ENCODE peak calls at places on chromosome 22, in nine cellular contexts. Z, F, Q, J, X, H, S, C and D are unnamed samples.

GRCh38 chr22:27137809-27138400 is 480.5 kb downstream of the MIAT start:
- DNase-seq in J (no peak), Z (no peak), F (no peak), C (no peak), X (no peak), S (no peak), H (no peak), Q (no peak), D (peak)

GRCh38 chr22:41976961-41977566 is 7.8 kb downstream of the SEPTIN3 start:
- DNase-seq in H (peak), Q (no peak), F (no peak), X (no peak), J (no peak), S (no peak), Z (no peak), C (no peak), D (no peak)

GRCh38 chr22:19832476-19833108 is 22.1 kb downstream of the GNB1L start:
- DNase-seq in H (no peak), F (no peak), Z (no peak), X (no peak), S (no peak), C (no peak), Q (no peak), J (no peak), D (no peak)

GRCh38 chr22:48605856-48606255 is 1221.8 kb downstream of the BRD1 start:
- DNase-seq in S (no peak), X (no peak), H (no peak), F (no peak), Z (no peak), J (no peak), Q (no peak), C (no peak), D (no peak)

GRCh38 chr22:19723990-19724827 is 870 bp downstream of the GP1BB start:
- DNase-seq in H (no peak), Z (no peak), J (no peak), S (no peak), Q (no peak), F (peak), X (no peak), C (no peak), D (peak)

GRCh38 chr22:39343259-39344045 is 6.3 kb upstream of the SYNGR1 start:
- DNase-seq in X (no peak), Q (peak), C (peak), Z (peak), J (no peak), S (peak), F (peak), H (peak), D (no peak)

GRCh38 chr22:44577391-44578114 is 79.5 kb upstream of the RTL6 start:
- DNase-seq in Q (no peak), C (peak), J (no peak), X (no peak), Z (no peak), H (no peak), S (no peak), F (no peak), D (peak)

GRCh38 chr22:40451230-40451629 is 80.8 kb downstream of the SGSM3 start:
- DNase-seq in S (no peak), H (no peak), Z (no peak), J (no peak), X (no peak), C (no peak), Q (no peak), F (peak), D (no peak)

GRCh38 chr22:43295173-43295572 is 48.0 kb downstream of the SCUBE1 start:
- DNase-seq in F (no peak), Q (no peak), H (no peak), Z (no peak), J (no peak), S (no peak), X (no peak), C (no peak), D (peak)

GRCh38 chr22:22123118-22123959 is 121.2 kb upstream of the VPREB1 start:
- DNase-seq in X (no peak), S (no peak), J (no peak), H (peak), C (no peak), Z (no peak), F (no peak), Q (no peak), D (peak)

GRCh38 chr22:46547179-46547882 is 9.9 kb upstream of the CELSR1 start:
- DNase-seq in H (no peak), S (no peak), F (no peak), X (no peak), Z (no peak), C (no peak), J (no peak), Q (peak), D (peak)

GRCh38 chr22:25062378-25063095 is 110.0 kb downstream of the KIAA1671 start:
- DNase-seq in Z (peak), S (no peak), H (peak), F (peak), J (no peak), Q (no peak), X (no peak), C (no peak), D (no peak)

GRCh38 chr22:41589260-41589600 is 410 bp downstream of the PMM1 start:
- DNase-seq in H (peak), C (peak), S (no peak), X (no peak), Q (no peak), J (no peak), F (no peak), Z (no peak), D (peak)

GRCh38 chr22:47631571-47632102 is 869.2 kb downstream of the TBC1D22A start:
- DNase-seq in Z (no peak), X (no peak), Q (no peak), C (no peak), J (no peak), H (peak), S (peak), F (no peak), D (no peak)

GRCh38 chr22:24024354-24024753 is 13.2 kb downstream of the CABIN1 start:
- DNase-seq in S (no peak), F (no peak), J (no peak), Q (no peak), Z (no peak), H (no peak), C (no peak), X (no peak), D (no peak)

GRCh38 chr22:27602390-27602789 is 199.2 kb downstream of the MN1 start:
- DNase-seq in S (no peak), Q (no peak), J (no peak), F (no peak), C (no peak), Z (no peak), X (no peak), H (no peak), D (peak)

GRCh38 chr22:35205956-35206355 is 51.3 kb upstream of the HMGXB4 start:
- DNase-seq in S (no peak), J (no peak), F (no peak), H (no peak), Z (no peak), X (no peak), C (no peak), Q (peak), D (no peak)